ENCODE peak calls at places on chromosomes 7 and 10, in four cellular contexts. One of them, this sample, is unnamed.
A peak's percentile ranks its signal among the peaks of the same experiment; 100 is the strongest.

GRCh38 chr10:6362879-6363278 is 160.1 kb downstream of the PFKFB3 start:
- DNase-seq in K562: no peak
- DNase-seq in GM12878: no peak
- DNase-seq in H1: no peak
- DNase-seq in this sample: no peak

GRCh38 chr7:125529237-125529636 is 599.6 kb upstream of the POT1 start:
- DNase-seq in K562: no peak
- DNase-seq in GM12878: no peak
- DNase-seq in H1: no peak
- DNase-seq in this sample: no peak

GRCh38 chr10:102394801-102395676 is 466 bp upstream of the NFKB2 start:
- DNase-seq in H1: peak; percentile 59
- DNase-seq in K562: peak; percentile 80
- DNase-seq in GM12878: peak; percentile 62
- DNase-seq in this sample: peak; percentile 65

GRCh38 chr7:46811529-46811928 is 770.4 kb downstream of the TNS3 start:
- DNase-seq in GM12878: no peak
- DNase-seq in K562: no peak
- DNase-seq in H1: no peak
- DNase-seq in this sample: no peak

GRCh38 chr10:68367121-68367520 is 34.4 kb upstream of the PBLD start:
- DNase-seq in GM12878: no peak
- DNase-seq in K562: no peak
- DNase-seq in H1: no peak
- DNase-seq in this sample: no peak

GRCh38 chr10:4383683-4384082 is 442.3 kb upstream of the AKR1E2 start:
- DNase-seq in H1: no peak
- DNase-seq in K562: no peak
- DNase-seq in GM12878: no peak
- DNase-seq in this sample: no peak

GRCh38 chr7:41940760-41941343 is 238.0 kb upstream of the INHBA start:
- DNase-seq in GM12878: peak; percentile 25
- DNase-seq in K562: peak; percentile 73
- DNase-seq in H1: no peak
- DNase-seq in this sample: peak; percentile 69

GRCh38 chr10:109018892-109019507 is 904.3 kb downstream of the XPNPEP1 start:
- DNase-seq in H1: no peak
- DNase-seq in K562: no peak
- DNase-seq in GM12878: no peak
- DNase-seq in this sample: no peak

GRCh38 chr10:129472696-129473555 is 5.9 kb downstream of the MGMT start:
- DNase-seq in GM12878: no peak
- DNase-seq in K562: no peak
- DNase-seq in H1: no peak
- DNase-seq in this sample: no peak

GRCh38 chr7:37732253-37732652 is 48.7 kb downstream of the GPR141 start:
- DNase-seq in K562: peak; percentile 17
- DNase-seq in H1: peak; percentile 21
- DNase-seq in GM12878: peak; percentile 56
- DNase-seq in this sample: peak; percentile 33

GRCh38 chr7:151849879-151850260 is 27.0 kb downstream of the PRKAG2 start:
- DNase-seq in GM12878: no peak
- DNase-seq in K562: no peak
- DNase-seq in H1: no peak
- DNase-seq in this sample: no peak

GRCh38 chr7:123601530-123601929 is at the start of gene ASB15:
- DNase-seq in GM12878: no peak
- DNase-seq in K562: no peak
- DNase-seq in H1: no peak
- DNase-seq in this sample: no peak

GRCh38 chr7:158025651-158026600 is 561.7 kb downstream of the PTPRN2 start:
- DNase-seq in GM12878: no peak
- DNase-seq in H1: no peak
- DNase-seq in K562: no peak
- DNase-seq in this sample: no peak

GRCh38 chr7:124351950-124352349 is 319.1 kb upstream of the TMEM229A start:
- DNase-seq in H1: no peak
- DNase-seq in GM12878: no peak
- DNase-seq in K562: no peak
- DNase-seq in this sample: no peak

GRCh38 chr10:89503151-89503550 is 32.2 kb downstream of the SLC16A12 start:
- DNase-seq in H1: no peak
- DNase-seq in K562: no peak
- DNase-seq in GM12878: no peak
- DNase-seq in this sample: no peak

GRCh38 chr10:117554371-117554770 is 11.8 kb downstream of the EMX2 start:
- DNase-seq in H1: no peak
- DNase-seq in GM12878: no peak
- DNase-seq in K562: no peak
- DNase-seq in this sample: no peak

GRCh38 chr7:158074896-158075632 is 512.6 kb downstream of the PTPRN2 start:
- DNase-seq in K562: no peak
- DNase-seq in GM12878: no peak
- DNase-seq in H1: no peak
- DNase-seq in this sample: no peak

GRCh38 chr7:97845622-97846203 is 26.5 kb downstream of the ASNS start:
- DNase-seq in GM12878: no peak
- DNase-seq in K562: no peak
- DNase-seq in H1: no peak
- DNase-seq in this sample: peak; percentile 9

GRCh38 chr7:28358423-28358868 is 53.9 kb upstream of the CREB5 start:
- DNase-seq in H1: peak; percentile 65
- DNase-seq in GM12878: no peak
- DNase-seq in K562: no peak
- DNase-seq in this sample: no peak

GRCh38 chr10:60717852-60718251 is 60.4 kb upstream of the CDK1 start:
- DNase-seq in K562: no peak
- DNase-seq in GM12878: no peak
- DNase-seq in H1: no peak
- DNase-seq in this sample: no peak

GRCh38 chr10:51436805-51437204 is 262.6 kb downstream of the CSTF2T start:
- DNase-seq in H1: no peak
- DNase-seq in K562: no peak
- DNase-seq in GM12878: no peak
- DNase-seq in this sample: no peak

GRCh38 chr10:132417249-132417878 is 20.4 kb downstream of the PWWP2B start:
- DNase-seq in GM12878: no peak
- DNase-seq in H1: no peak
- DNase-seq in K562: no peak
- DNase-seq in this sample: no peak

GRCh38 chr7:117827861-117828260 is 45.4 kb downstream of the CTTNBP2 start:
- DNase-seq in GM12878: no peak
- DNase-seq in H1: no peak
- DNase-seq in K562: no peak
- DNase-seq in this sample: no peak

GRCh38 chr10:131277969-131278368 is 33.6 kb downstream of the TCERG1L start:
- DNase-seq in K562: no peak
- DNase-seq in H1: no peak
- DNase-seq in GM12878: no peak
- DNase-seq in this sample: no peak

GRCh38 chr7:151308256-151308655 is 33.4 kb upstream of the NUB1 start:
- DNase-seq in GM12878: no peak
- DNase-seq in K562: no peak
- DNase-seq in H1: no peak
- DNase-seq in this sample: no peak

GRCh38 chr10:47178537-47179290 is 121.3 kb upstream of the GDF10 start:
- DNase-seq in K562: no peak
- DNase-seq in GM12878: no peak
- DNase-seq in H1: no peak
- DNase-seq in this sample: no peak

GRCh38 chr7:22008011-22008410 is 62.3 kb upstream of the CDCA7L start:
- DNase-seq in K562: no peak
- DNase-seq in GM12878: no peak
- DNase-seq in H1: no peak
- DNase-seq in this sample: no peak

GRCh38 chr7:1455241-1455939 is 3.9 kb downstream of the MICALL2 start:
- DNase-seq in K562: no peak
- DNase-seq in H1: no peak
- DNase-seq in GM12878: no peak
- DNase-seq in this sample: no peak

GRCh38 chr10:80172896-80173295 is 32.4 kb downstream of the ANXA11 start:
- DNase-seq in GM12878: no peak
- DNase-seq in H1: no peak
- DNase-seq in K562: no peak
- DNase-seq in this sample: no peak

GRCh38 chr7:133912916-133913697 is 214.0 kb upstream of the LRGUK start:
- DNase-seq in H1: no peak
- DNase-seq in K562: no peak
- DNase-seq in GM12878: no peak
- DNase-seq in this sample: no peak

GRCh38 chr10:132446661-132447445 is 49.9 kb downstream of the PWWP2B start:
- DNase-seq in K562: peak; percentile 43
- DNase-seq in H1: no peak
- DNase-seq in GM12878: peak; percentile 21
- DNase-seq in this sample: peak; percentile 83

DNA sequence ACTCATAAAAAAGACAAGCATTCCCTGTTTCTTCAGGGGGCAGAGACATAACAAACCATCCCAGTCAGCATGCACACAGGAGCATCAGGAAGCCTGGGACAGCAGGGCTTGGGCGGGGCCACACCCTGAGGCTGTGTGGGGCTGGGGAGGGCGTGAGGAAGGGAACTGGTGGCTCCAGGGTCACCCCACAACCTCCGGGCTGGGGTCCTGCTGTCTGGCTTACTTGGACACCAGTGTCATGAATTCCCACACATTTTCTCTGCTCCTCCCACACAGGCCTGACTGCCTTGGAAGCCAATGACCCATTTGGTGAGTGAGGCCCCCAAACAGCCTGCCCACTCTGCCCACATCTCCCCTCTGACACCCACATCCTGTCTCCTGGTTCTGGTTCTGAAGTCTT is 2.8 kb downstream of the FXYD4 start:
- DNase-seq in H1: no peak
- DNase-seq in K562: no peak
- DNase-seq in GM12878: no peak
- DNase-seq in this sample: no peak
- TF ChIP-seq TAF1 in H1: no peak
- TF ChIP-seq TAF1 in K562: no peak
- TF ChIP-seq TAF1 in GM12878: no peak
- TF ChIP-seq TAF1 in this sample: no peak

GRCh38 chr10:125208854-125209545 is 48.6 kb upstream of the CTBP2 start:
- DNase-seq in GM12878: no peak
- DNase-seq in K562: no peak
- DNase-seq in H1: no peak
- DNase-seq in this sample: no peak
- TF ChIP-seq SRF in GM12878: no peak
- TF ChIP-seq SRF in K562: no peak
- TF ChIP-seq SRF in H1: no peak
- TF ChIP-seq SRF in this sample: no peak

GRCh38 chr10:29689001-29689400 is 54.2 kb upstream of the SVIL start:
- DNase-seq in GM12878: no peak
- DNase-seq in H1: no peak
- DNase-seq in K562: no peak
- DNase-seq in this sample: peak; percentile 21
- TF ChIP-seq TAF1 in GM12878: no peak
- TF ChIP-seq TAF1 in H1: no peak
- TF ChIP-seq TAF1 in K562: no peak
- TF ChIP-seq TAF1 in this sample: no peak

GRCh38 chr7:27053153-27053552 is 42.6 kb downstream of the HOXA1 start:
- DNase-seq in GM12878: no peak
- DNase-seq in K562: no peak
- DNase-seq in H1: no peak
- DNase-seq in this sample: no peak
- TF ChIP-seq SRF in GM12878: no peak
- TF ChIP-seq SRF in K562: no peak
- TF ChIP-seq SRF in H1: no peak
- TF ChIP-seq SRF in this sample: no peak

DNA sequence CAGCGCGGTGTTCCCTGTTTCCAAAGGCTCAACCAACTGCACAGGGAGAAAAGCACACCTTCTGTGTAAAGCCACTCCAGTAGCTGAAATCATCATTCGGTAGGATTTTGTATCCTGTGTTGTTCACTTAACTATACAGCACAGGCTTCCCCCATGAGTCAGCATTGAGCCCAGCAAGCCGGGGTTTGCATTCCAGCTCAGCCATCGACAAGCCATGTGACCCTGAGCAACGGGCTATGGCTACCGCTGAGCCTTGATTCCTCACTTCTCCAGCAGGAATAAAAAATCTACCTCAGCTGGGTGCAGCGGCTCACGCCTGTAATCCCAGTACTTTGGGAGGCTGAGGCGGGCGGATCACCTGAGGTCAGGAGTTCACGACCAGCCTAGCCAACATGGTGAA is 44.1 kb upstream of the ATP6V0A4 start:
- DNase-seq in H1: peak; percentile 31
- DNase-seq in GM12878: no peak
- DNase-seq in K562: no peak
- DNase-seq in this sample: no peak
- TF ChIP-seq TAF1 in H1: no peak
- TF ChIP-seq TAF1 in GM12878: no peak
- TF ChIP-seq TAF1 in K562: no peak
- TF ChIP-seq TAF1 in this sample: no peak

GRCh38 chr10:123194056-123194455 is 39.9 kb downstream of the BUB3 start:
- DNase-seq in K562: no peak
- DNase-seq in H1: no peak
- DNase-seq in GM12878: no peak
- DNase-seq in this sample: no peak
- TF ChIP-seq SRF in K562: no peak
- TF ChIP-seq SRF in H1: no peak
- TF ChIP-seq SRF in GM12878: no peak
- TF ChIP-seq SRF in this sample: no peak

GRCh38 chr7:130887182-130888016 is 153.4 kb upstream of the KLF14 start:
- DNase-seq in GM12878: no peak
- DNase-seq in H1: no peak
- DNase-seq in K562: no peak
- DNase-seq in this sample: peak; percentile 56
- TF ChIP-seq TAF1 in GM12878: no peak
- TF ChIP-seq TAF1 in H1: no peak
- TF ChIP-seq TAF1 in K562: no peak
- TF ChIP-seq TAF1 in this sample: no peak

GRCh38 chr10:23499317-23499716 is 60.4 kb downstream of the OTUD1 start:
- DNase-seq in K562: no peak
- DNase-seq in H1: no peak
- DNase-seq in GM12878: no peak
- DNase-seq in this sample: no peak
- TF ChIP-seq SRF in K562: no peak
- TF ChIP-seq SRF in H1: no peak
- TF ChIP-seq SRF in GM12878: no peak
- TF ChIP-seq SRF in this sample: no peak

GRCh38 chr10:86862373-86862772 is 95.0 kb downstream of the MMRN2 start:
- DNase-seq in H1: no peak
- DNase-seq in K562: no peak
- DNase-seq in GM12878: no peak
- DNase-seq in this sample: no peak

GRCh38 chr10:86863443-86863842 is 94.0 kb downstream of the MMRN2 start:
- DNase-seq in GM12878: no peak
- DNase-seq in H1: no peak
- DNase-seq in K562: no peak
- DNase-seq in this sample: no peak

GRCh38 chr10:86867149-86867548 is 90.3 kb downstream of the MMRN2 start:
- DNase-seq in K562: no peak
- DNase-seq in GM12878: no peak
- DNase-seq in H1: no peak
- DNase-seq in this sample: no peak

GRCh38 chr10:86861351-86861750 is 96.1 kb downstream of the MMRN2 start:
- DNase-seq in H1: no peak
- DNase-seq in GM12878: no peak
- DNase-seq in K562: no peak
- DNase-seq in this sample: peak; percentile 67

GRCh38 chr10:86862786-86863185 is 94.6 kb downstream of the MMRN2 start:
- DNase-seq in H1: no peak
- DNase-seq in K562: no peak
- DNase-seq in GM12878: no peak
- DNase-seq in this sample: peak; percentile 56
- TF ChIP-seq TAF1 in H1: no peak
- TF ChIP-seq TAF1 in K562: no peak
- TF ChIP-seq TAF1 in GM12878: no peak
- TF ChIP-seq TAF1 in this sample: no peak

This sample was measured in HepG2.